ENCODE peak calls at places on chromosomes 11 and 22, in four cellular contexts. Y is K562, P is SK-N-SH, A is HCT116. L is an unnamed sample.

GRCh38 chr11:75214843-75215242 is 25.7 kb upstream of the TPBGL start:
- DNase-seq in Y (no peak), P (peak; percentile 58), A (no peak), L (no peak)

GRCh38 chr22:22410121-22410520 is 98.4 kb downstream of the ZNF280B start:
- DNase-seq in Y (no peak), P (no peak), A (no peak), L (no peak)

GRCh38 chr11:19805346-19805745 is 92.7 kb downstream of the NAV2 start:
- DNase-seq in P (no peak), A (no peak), Y (no peak), L (no peak)

GRCh38 chr11:46026616-46027293 is 94.5 kb downstream of the PHF21A start:
- DNase-seq in A (no peak), P (no peak), Y (no peak), L (no peak)

GRCh38 chr22:39312410-39312809 is 7.0 kb downstream of the RPL3 start:
- DNase-seq in A (no peak), Y (no peak), P (no peak), L (no peak)

GRCh38 chr11:125591659-125592304 is 870 bp upstream of the STT3A start:
- DNase-seq in P (peak; percentile 55), A (no peak), Y (peak; percentile 37), L (peak; percentile 10)

GRCh38 chr11:44943118-44943517 is 7.6 kb downstream of the TP53I11 start:
- DNase-seq in A (no peak), P (no peak), Y (no peak), L (no peak)

GRCh38 chr11:72584293-72584921 is 89.8 kb downstream of the PDE2A start:
- DNase-seq in P (no peak), A (no peak), Y (peak; percentile 31), L (no peak)

GRCh38 chr11:69662021-69662698 is 13.0 kb downstream of the LTO1 start:
- DNase-seq in A (no peak), P (peak; percentile 61), Y (no peak), L (no peak)

GRCh38 chr22:25081409-25081824 is 118.2 kb upstream of the CRYBB3 start:
- DNase-seq in P (peak; percentile 58), A (peak; percentile 15), Y (peak; percentile 50), L (peak; percentile 56)

GRCh38 chr11:61392991-61393595 is 706 bp downstream of the TMEM216 start:
- DNase-seq in A (no peak), P (peak; percentile 52), Y (peak; percentile 39), L (no peak)

GRCh38 chr11:45662665-45663485 is 2.5 kb downstream of the CHST1 start:
- DNase-seq in Y (peak; percentile 63), A (no peak), P (peak; percentile 47), L (peak; percentile 20)

GRCh38 chr11:117833401-117833891 is 8.9 kb upstream of the FXYD2 start:
- DNase-seq in Y (no peak), P (peak; percentile 15), A (no peak), L (no peak)

GRCh38 chr11:111148116-111148515 is 97.4 kb upstream of the POU2AF2 start:
- DNase-seq in A (no peak), Y (no peak), P (no peak), L (no peak)

GRCh38 chr22:50579752-50580151 is 1.5 kb upstream of the CPT1B start:
- DNase-seq in A (no peak), P (no peak), Y (no peak), L (no peak)

GRCh38 chr11:44766972-44767278 is 40.2 kb downstream of the TSPAN18 start:
- DNase-seq in A (no peak), P (no peak), Y (no peak), L (no peak)

GRCh38 chr11:67648796-67649613 is 1.5 kb downstream of the ACY3 start:
- DNase-seq in A (no peak), P (no peak), Y (no peak), L (no peak)

GRCh38 chr11:102223859-102224258 is 93.4 kb upstream of the BIRC3 start:
- DNase-seq in P (no peak), A (no peak), Y (no peak), L (no peak)

GRCh38 chr11:77089004-77089545 is 13.6 kb upstream of the OMP start:
- DNase-seq in A (no peak), Y (no peak), P (no peak), L (no peak)

GRCh38 chr11:74822187-74822586 is 73.5 kb downstream of the RNF169 start:
- DNase-seq in P (no peak), A (no peak), Y (no peak), L (no peak)

GRCh38 chr11:72965672-72966071 is 151.5 kb downstream of the ATG16L2 start:
- DNase-seq in Y (no peak), P (no peak), A (no peak), L (no peak)

GRCh38 chr11:44505591-44506054 is 59.8 kb upstream of the CD82 start:
- DNase-seq in P (no peak), A (no peak), Y (peak; percentile 55), L (no peak)

GRCh38 chr11:45333506-45333971 is 47.4 kb upstream of the SYT13 start:
- DNase-seq in A (peak; percentile 23), Y (peak; percentile 74), P (peak; percentile 29), L (peak; percentile 15)

GRCh38 chr22:28077166-28077565 is 158.1 kb upstream of the PITPNB start:
- DNase-seq in P (no peak), A (no peak), Y (no peak), L (peak; percentile 72)

GRCh38 chr11:86799680-86800075 is 664 bp upstream of the PRSS23 start:
- DNase-seq in P (peak; percentile 40), Y (no peak), A (no peak), L (no peak)

GRCh38 chr11:133895551-133895950 is 50.2 kb upstream of the SPATA19 start:
- DNase-seq in P (peak; percentile 10), A (no peak), Y (no peak), L (no peak)

GRCh38 chr11:77449060-77449521 is 24.8 kb downstream of the PAK1 start:
- DNase-seq in Y (no peak), P (no peak), A (no peak), L (no peak)

GRCh38 chr11:30016588-30017363 is at the start of gene KCNA4:
- DNase-seq in Y (peak; percentile 39), A (no peak), P (peak; percentile 66), L (no peak)

GRCh38 chr22:38291201-38291777 is 18.5 kb upstream of the TMEM184B start:
- DNase-seq in A (no peak), Y (no peak), P (no peak), L (no peak)

GRCh38 chr22:44154431-44154942 is 26.2 kb upstream of the PARVG start:
- DNase-seq in Y (no peak), P (no peak), A (no peak), L (no peak)

GRCh38 chr11:95148938-95149337 is 59.3 kb downstream of the ENDOD1 start:
- DNase-seq in A (no peak), P (no peak), Y (peak; percentile 53), L (no peak)
- TF ChIP-seq YY1 in A (no peak), P (no peak), Y (no peak), L (no peak)

GRCh38 chr11:2886191-2886894 is 768 bp upstream of the CDKN1C start:
- DNase-seq in A (no peak), P (no peak), Y (no peak), L (no peak)

GRCh38 chr11:2886936-2887335 is 1.4 kb upstream of the CDKN1C start:
- DNase-seq in A (no peak), P (no peak), Y (no peak), L (no peak)

GRCh38 chr11:2884424-2884815 is 1.2 kb downstream of the CDKN1C start:
- DNase-seq in A (no peak), Y (peak; percentile 57), P (peak; percentile 79), L (no peak)

GRCh38 chr11:2885017-2885675 is 429 bp downstream of the CDKN1C start:
- DNase-seq in P (peak; percentile 87), Y (peak; percentile 85), A (no peak), L (no peak)

GRCh38 chr11:2885676-2886081 is at the start of gene CDKN1C:
- DNase-seq in A (peak; percentile 59), Y (peak; percentile 97), P (peak; percentile 98), L (no peak)
- TF ChIP-seq ELF1 in A (no peak), Y (no peak), P (no peak), L (no peak)

GRCh38 chr22:48152916-48153315 is 1390.5 kb downstream of the TBC1D22A start:
- DNase-seq in P (no peak), A (no peak), Y (no peak), L (no peak)

GRCh38 chr22:48154943-48155240 is 1392.4 kb downstream of the TBC1D22A start:
- DNase-seq in P (no peak), Y (no peak), A (no peak), L (no peak)

GRCh38 chr22:48154169-48154942 is 1391.9 kb downstream of the TBC1D22A start:
- DNase-seq in P (no peak), A (no peak), Y (no peak), L (no peak)

GRCh38 chr22:48152154-48152775 is 1389.8 kb downstream of the TBC1D22A start:
- DNase-seq in Y (no peak), A (no peak), P (no peak), L (no peak)

GRCh38 chr22:48153726-48154125 is 1391.3 kb downstream of the TBC1D22A start:
- DNase-seq in Y (no peak), A (no peak), P (no peak), L (no peak)
- TF ChIP-seq YY1 in Y (no peak), A (no peak), P (no peak), L (no peak)

GRCh38 chr22:23755711-23756110 is 1.5 kb upstream of the VPREB3 start:
- DNase-seq in A (no peak), Y (no peak), P (no peak), L (no peak)
- TF ChIP-seq ELF1 in A (no peak), Y (no peak), P (no peak), L (no peak)